ENCODE peak calls at places on chromosomes 16 and 17, in ten cellular contexts. L is spleen, O is stomach, F is K562, Q is sigmoid colon, N is prostate gland, B is transverse colon, V is breast epithelium, S is esophagus muscularis mucosa, Y is HCT116. U is an unnamed sample. For H3K4me1, the result is how much of the 10 kb centered on the place peaks cover.

GRCh38 chr17:80751070-80751459 is 206.4 kb downstream of the RPTOR start:
- DNase-seq in L (no peak), V (no peak), F (no peak), Q (peak), O (no peak), N (no peak), Y (no peak), B (no peak), S (no peak), U (no peak)

GRCh38 chr17:29613371-29613837 is 9.3 kb downstream of the CORO6 start:
- DNase-seq in V (peak), O (peak), Q (peak), B (peak), L (peak), S (peak), N (peak), F (no peak), Y (no peak), U (peak)

GRCh38 chr16:50183316-50183715 is 30.2 kb downstream of the TENT4B start:
- DNase-seq in B (no peak), O (no peak), F (no peak), L (no peak), N (no peak), S (no peak), Y (no peak), V (no peak), Q (no peak), U (no peak)

GRCh38 chr17:66551839-66552238 is 249.4 kb downstream of the PRKCA start:
- DNase-seq in V (no peak), O (no peak), Q (no peak), N (no peak), S (no peak), B (no peak), Y (no peak), F (no peak), L (no peak), U (no peak)

GRCh38 chr17:81345211-81346089 is 49.8 kb upstream of the BAHCC1 start:
- DNase-seq in N (peak), B (peak), Y (no peak), F (peak), L (peak), S (peak), O (peak), V (peak), Q (peak), U (peak)

GRCh38 chr17:47945080-47945479 is 3.7 kb downstream of the PNPO start:
- DNase-seq in L (no peak), Q (no peak), B (no peak), Y (no peak), O (no peak), F (no peak), V (no peak), S (no peak), N (no peak), U (no peak)

GRCh38 chr17:40472733-40473452 is 28.5 kb downstream of the TNS4 start:
- DNase-seq in S (no peak), L (no peak), N (no peak), Y (no peak), B (no peak), F (no peak), V (no peak), O (no peak), Q (no peak), U (no peak)

GRCh38 chr17:8393470-8394231 is 4.0 kb downstream of the RNF222 start:
- DNase-seq in Q (no peak), L (no peak), Y (no peak), B (peak), O (no peak), S (peak), N (no peak), V (no peak), F (no peak), U (no peak)

GRCh38 chr17:2264023-2264860 is 39.3 kb downstream of the SMG6 start:
- DNase-seq in F (no peak), Y (no peak), V (no peak), N (no peak), O (no peak), B (no peak), S (no peak), Q (no peak), L (no peak), U (no peak)

GRCh38 chr16:82748026-82748425 is 121.3 kb downstream of the CDH13 start:
- DNase-seq in V (no peak), S (no peak), Q (no peak), O (no peak), L (no peak), B (no peak), N (no peak), Y (no peak), F (no peak), U (no peak)

GRCh38 chr17:37557482-37557881 is 51.7 kb downstream of the SYNRG start:
- DNase-seq in Q (no peak), B (no peak), Y (no peak), L (no peak), F (no peak), N (no peak), V (no peak), O (no peak), S (no peak), U (no peak)

GRCh38 chr16:57186630-57187507 is 740 bp downstream of the RSPRY1 start:
- DNase-seq in Y (no peak), O (no peak), B (peak), L (peak), N (peak), Q (no peak), F (peak), V (no peak), S (no peak), U (no peak)

GRCh38 chr17:63826468-63827001 is 696 bp upstream of the PSMC5 start:
- DNase-seq in O (no peak), V (no peak), F (peak), B (peak), L (no peak), Q (no peak), N (peak), S (no peak), Y (no peak), U (no peak)

GRCh38 chr17:80025140-80025539 is 10.5 kb downstream of the TBC1D16 start:
- DNase-seq in L (no peak), B (peak), O (no peak), F (no peak), S (no peak), N (peak), Q (no peak), Y (no peak), V (no peak), U (no peak)

GRCh38 chr17:14303343-14304221 is 2.7 kb downstream of the HS3ST3B1 start:
- DNase-seq in Q (no peak), O (no peak), Y (no peak), F (peak), N (no peak), B (no peak), L (peak), S (no peak), V (no peak), U (no peak)

GRCh38 chr16:66520406-66521194 is 29.3 kb downstream of the TK2 start:
- DNase-seq in N (no peak), F (no peak), Q (no peak), S (no peak), Y (no peak), L (peak), O (no peak), B (peak), V (no peak), U (no peak)

GRCh38 chr17:37024181-37024637 is 75.5 kb downstream of the AATF start:
- DNase-seq in V (no peak), Q (no peak), B (no peak), L (no peak), S (peak), F (no peak), O (no peak), N (no peak), Y (no peak), U (no peak)

GRCh38 chr16:55184052-55184451 is 140.0 kb upstream of the IRX6 start:
- DNase-seq in F (no peak), S (no peak), L (no peak), O (no peak), Q (no peak), B (no peak), V (no peak), Y (no peak), N (no peak), U (no peak)

GRCh38 chr16:68257906-68258800 is 6.2 kb upstream of the SLC7A6 start:
- DNase-seq in L (no peak), N (no peak), Y (no peak), F (no peak), V (no peak), B (peak), O (no peak), S (no peak), Q (peak), U (no peak)

GRCh38 chr16:66905633-66906539 is 12.8 kb downstream of the CDH16 start:
- DNase-seq in Y (no peak), B (peak), N (no peak), F (peak), O (peak), Q (no peak), L (peak), V (no peak), S (no peak), U (no peak)

GRCh38 chr17:81909966-81910839 is 996 bp downstream of the PCYT2 start:
- DNase-seq in B (peak), L (peak), N (no peak), F (peak), S (no peak), V (no peak), O (peak), Y (no peak), Q (peak), U (no peak)

GRCh38 chr17:44585315-44585714 is 28.0 kb downstream of the FZD2 start:
- DNase-seq in O (no peak), F (no peak), S (no peak), N (no peak), Q (no peak), V (no peak), B (no peak), Y (no peak), L (no peak), U (no peak)

GRCh38 chr16:4506450-4506849 is 30.3 kb downstream of the HMOX2 start:
- DNase-seq in N (peak), S (no peak), Q (peak), Y (peak), F (peak), B (peak), O (peak), V (peak), L (no peak), U (no peak)

GRCh38 chr17:63295839-63296590 is 150.1 kb downstream of the CYB561 start:
- DNase-seq in N (no peak), F (no peak), B (no peak), V (no peak), Q (no peak), L (no peak), S (no peak), Y (no peak), O (no peak), U (no peak)

GRCh38 chr16:727291-727977 is 528 bp downstream of the HAGHL start:
- DNase-seq in S (no peak), L (peak), N (no peak), Y (no peak), F (peak), B (peak), O (no peak), Q (no peak), V (no peak), U (no peak)

GRCh38 chr16:75062135-75062943 is 54.2 kb downstream of the LDHD start:
- DNase-seq in N (no peak), Q (peak), V (no peak), B (no peak), Y (no peak), L (no peak), S (no peak), O (peak), F (peak), U (no peak)

GRCh38 chr17:3004925-3005324 is 58.5 kb downstream of the OR1D5 start:
- DNase-seq in O (no peak), N (no peak), F (no peak), Q (peak), Y (no peak), L (no peak), S (no peak), V (peak), B (no peak), U (no peak)

GRCh38 chr17:44038604-44039007 is 23.8 kb upstream of the TMEM101 start:
- DNase-seq in L (no peak), Q (no peak), N (no peak), V (no peak), Y (no peak), B (no peak), F (no peak), O (no peak), S (no peak), U (no peak)

GRCh38 chr16:58128721-58129096 is 472 bp downstream of the CFAP20 start:
- DNase-seq in L (no peak), N (no peak), Y (no peak), F (peak), B (no peak), Q (peak), V (no peak), O (no peak), S (no peak), U (no peak)

GRCh38 chr16:2154533-2155090 is 970 bp upstream of the TRAF7 start:
- DNase-seq in B (no peak), O (no peak), Q (no peak), V (no peak), N (no peak), S (no peak), F (no peak), Y (no peak), L (no peak), U (no peak)

GRCh38 chr16:2157480-2158261 is 2.1 kb downstream of the TRAF7 start:
- DNase-seq in B (peak), Y (no peak), L (no peak), F (no peak), N (no peak), O (peak), S (no peak), V (peak), Q (no peak), U (no peak)

GRCh38 chr16:2155091-2156024 is at the start of gene TRAF7:
- DNase-seq in S (peak), N (peak), O (peak), L (peak), F (peak), V (peak), B (peak), Q (peak), Y (peak), U (peak)

GRCh38 chr16:2156849-2157224 is 1.3 kb downstream of the TRAF7 start:
- DNase-seq in B (no peak), N (no peak), S (no peak), V (no peak), Y (no peak), L (no peak), O (no peak), Q (no peak), F (no peak), U (no peak)

GRCh38 chr16:2156025-2156848 is 655 bp downstream of the TRAF7 start:
- DNase-seq in B (no peak), F (peak), N (no peak), V (no peak), O (no peak), S (no peak), Y (no peak), Q (no peak), L (peak), U (no peak)
- TF ChIP-seq POLR2AphosphoS5 in B (no peak), F (no peak), N (no peak), V (no peak), O (no peak), S (no peak), Y (no peak), Q (no peak), L (no peak), U (no peak)

DNA sequence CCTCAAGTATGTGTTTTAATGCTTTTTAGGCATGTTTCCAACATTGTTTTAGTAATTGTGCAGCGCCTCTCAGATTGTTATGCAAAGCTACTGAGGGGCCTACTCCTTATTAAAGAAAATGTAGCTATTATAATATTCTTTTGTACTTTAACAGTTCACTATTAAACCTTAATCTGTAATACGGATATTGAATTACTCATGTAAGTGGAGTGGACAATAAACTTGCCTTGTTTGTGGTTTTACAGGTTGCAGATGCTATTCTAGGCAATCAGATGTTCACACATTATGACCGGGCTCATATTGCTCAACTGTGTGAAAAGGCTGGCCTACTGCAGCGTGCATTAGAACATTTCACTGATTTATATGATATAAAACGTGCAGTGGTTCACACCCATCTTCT is 41.0 kb downstream of the PTRH2 start:
- DNase-seq in L (no peak), V (no peak), Q (no peak), Y (no peak), F (no peak), N (no peak), O (no peak), B (peak), S (no peak), U (no peak)
- H3K4me1 ChIP-seq in L (under half), V (under half), Q (under half), Y (under half), F (under half), N (under half), O (under half), B (under half), S (under half), U (under half)

GRCh38 chr17:59853168-59853918 is 39.4 kb downstream of the TUBD1 start:
- DNase-seq in O (peak), Y (no peak), V (no peak), N (peak), L (peak), Q (peak), S (no peak), B (peak), F (peak), U (no peak)
- TF ChIP-seq POLR2AphosphoS5 in O (peak), Y (no peak), V (no peak), N (peak), L (no peak), Q (peak), S (peak), B (peak), F (no peak), U (no peak)

DNA sequence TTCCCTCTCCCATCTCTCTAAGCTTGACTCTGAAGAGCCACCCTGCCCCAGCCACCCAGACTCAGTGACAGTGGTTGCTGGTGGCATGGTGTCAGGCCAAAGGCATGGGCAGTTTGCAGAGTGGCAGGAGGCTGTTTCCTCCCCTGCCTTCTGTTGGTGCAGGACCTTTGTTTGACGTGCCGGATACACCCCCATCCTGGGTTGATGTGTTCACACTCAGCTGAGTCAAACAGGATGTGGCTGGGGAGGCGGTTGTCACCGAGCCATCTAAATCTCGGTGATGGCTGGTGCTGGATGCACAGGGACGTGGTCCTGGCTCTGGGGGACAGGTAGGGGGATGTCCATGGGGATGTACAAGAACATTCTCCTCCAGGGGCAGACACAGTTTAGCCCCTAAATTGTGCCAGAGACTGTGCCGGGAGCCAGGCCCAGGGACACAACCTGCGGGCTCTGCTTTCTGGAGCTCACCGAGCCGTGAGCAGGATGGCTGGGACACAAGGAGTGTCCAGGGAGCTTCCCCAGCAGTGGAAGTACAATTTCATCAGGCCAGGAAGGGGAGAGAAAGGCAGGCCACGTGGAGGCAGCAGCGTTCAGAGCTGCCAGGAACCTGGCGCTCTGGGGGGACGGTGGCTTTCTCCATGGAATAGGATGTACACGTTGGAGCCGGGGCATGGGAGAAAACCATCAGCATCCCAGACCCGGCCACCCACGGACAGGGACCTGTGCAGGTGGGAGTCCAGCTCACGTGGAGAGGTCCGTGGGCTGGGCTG is 264.2 kb downstream of the SEC14L1 start:
- DNase-seq in L (peak), O (peak), V (no peak), F (no peak), B (peak), Q (no peak), Y (no peak), S (no peak), N (no peak), U (no peak)
- H3K4me1 ChIP-seq in L (half or more), O (half or more), V (under half), F (under half), B (half or more), Q (half or more), Y (under half), S (half or more), N (under half), U (half or more)

DNA sequence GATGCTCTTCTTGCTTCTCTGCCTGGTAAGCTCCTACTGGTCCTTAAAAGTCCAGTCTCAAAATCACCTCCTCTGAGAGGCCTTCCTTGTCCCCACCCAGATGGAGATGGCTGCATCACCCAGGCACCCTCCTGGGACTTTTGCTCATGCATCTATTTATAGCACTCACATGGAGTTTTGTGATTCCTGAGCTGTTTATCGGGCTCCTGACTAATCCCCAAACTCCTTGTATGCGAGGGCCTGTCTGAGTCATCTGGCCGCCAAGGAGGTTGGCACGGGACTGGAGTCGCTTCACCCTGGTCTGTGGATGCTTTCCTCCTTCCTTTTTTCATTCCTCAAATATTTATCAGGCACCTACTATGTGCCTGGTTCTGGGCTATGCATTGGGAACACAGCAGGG is 2.3 kb upstream of the MAP2K3 start:
- DNase-seq in O (no peak), N (no peak), L (no peak), Q (peak), S (no peak), F (no peak), B (no peak), V (no peak), Y (peak), U (no peak)
- TF ChIP-seq POLR2AphosphoS5 in O (peak), N (peak), L (no peak), Q (no peak), S (peak), F (no peak), B (peak), V (no peak), Y (peak), U (no peak)

DNA sequence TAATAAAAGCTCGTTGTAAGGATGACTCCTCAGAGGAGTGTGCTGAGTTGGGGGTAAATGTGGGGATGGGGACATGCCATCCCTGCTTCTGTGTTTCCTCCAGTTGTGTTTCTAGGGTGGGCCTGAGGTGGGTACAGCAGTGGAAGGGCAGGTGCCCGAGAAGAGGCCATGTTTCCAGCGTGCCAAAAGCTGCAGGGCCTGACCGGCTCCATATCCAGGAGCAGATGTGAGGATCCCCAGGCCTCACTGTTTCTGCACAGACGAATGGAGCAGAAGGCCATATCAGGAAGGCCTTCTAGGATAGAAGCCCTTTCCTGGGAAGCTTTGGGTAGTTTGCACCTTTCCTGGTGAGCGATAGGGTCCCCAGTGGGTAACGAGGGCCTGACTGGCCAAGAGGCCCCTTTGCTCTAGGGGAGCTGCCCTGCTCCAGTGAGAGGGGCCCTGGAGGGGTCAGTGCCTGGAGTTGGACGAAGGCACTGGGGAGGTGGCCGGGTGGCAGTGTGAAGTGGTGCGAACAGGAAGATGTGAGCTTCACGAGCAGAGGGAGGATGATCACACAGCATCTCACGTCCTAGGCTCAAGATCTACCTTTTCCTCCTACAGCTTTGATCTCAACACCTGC is 62.9 kb downstream of the SHISA6 start:
- DNase-seq in N (no peak), V (no peak), O (no peak), S (peak), B (no peak), F (no peak), Y (no peak), L (no peak), Q (no peak), U (no peak)
- H3K4me1 ChIP-seq in N (under half), V (under half), O (under half), S (under half), B (under half), F (under half), Y (under half), L (under half), Q (under half), U (under half)